ENCODE peak calls at places on chromosome 15, in seven cellular contexts. One of them, this sample, is unnamed.

GRCh38 chr15:91929509-91929908 is 76.0 kb downstream of the SLCO3A1 start:
- DNase-seq in testis: no peak
- DNase-seq in breast epithelium: no peak
- DNase-seq in heart left ventricle: no peak
- DNase-seq in MM.1S: no peak
- DNase-seq in fibroblast of lung: no peak
- DNase-seq in upper lobe of left lung: no peak
- DNase-seq in this sample: no peak

GRCh38 chr15:60865507-60865906 is 363.6 kb downstream of the RORA start:
- DNase-seq in testis: no peak
- DNase-seq in breast epithelium: no peak
- DNase-seq in heart left ventricle: no peak
- DNase-seq in MM.1S: no peak
- DNase-seq in fibroblast of lung: peak
- DNase-seq in upper lobe of left lung: no peak
- DNase-seq in this sample: no peak

GRCh38 chr15:74845208-74845568 is 2.2 kb upstream of the ULK3 start:
- DNase-seq in testis: no peak
- DNase-seq in breast epithelium: no peak
- DNase-seq in heart left ventricle: no peak
- DNase-seq in MM.1S: no peak
- DNase-seq in fibroblast of lung: no peak
- DNase-seq in upper lobe of left lung: no peak
- DNase-seq in this sample: no peak

GRCh38 chr15:70974004-70974832 is 81.6 kb downstream of the LRRC49 start:
- DNase-seq in testis: no peak
- DNase-seq in breast epithelium: no peak
- DNase-seq in heart left ventricle: no peak
- DNase-seq in MM.1S: peak
- DNase-seq in fibroblast of lung: peak
- DNase-seq in upper lobe of left lung: no peak
- DNase-seq in this sample: no peak

GRCh38 chr15:70799667-70800450 is 36.5 kb upstream of the UACA start:
- DNase-seq in testis: peak
- DNase-seq in breast epithelium: no peak
- DNase-seq in heart left ventricle: peak
- DNase-seq in MM.1S: no peak
- DNase-seq in fibroblast of lung: peak
- DNase-seq in upper lobe of left lung: no peak
- DNase-seq in this sample: no peak

GRCh38 chr15:66588537-66588936 is 22.7 kb upstream of the LCTL start:
- DNase-seq in testis: no peak
- DNase-seq in breast epithelium: no peak
- DNase-seq in heart left ventricle: no peak
- DNase-seq in MM.1S: no peak
- DNase-seq in fibroblast of lung: no peak
- DNase-seq in upper lobe of left lung: no peak
- DNase-seq in this sample: no peak

GRCh38 chr15:59866642-59867041 is 137.5 kb upstream of the FOXB1 start:
- DNase-seq in testis: no peak
- DNase-seq in breast epithelium: no peak
- DNase-seq in heart left ventricle: no peak
- DNase-seq in MM.1S: no peak
- DNase-seq in fibroblast of lung: no peak
- DNase-seq in upper lobe of left lung: no peak
- DNase-seq in this sample: no peak

GRCh38 chr15:63583027-63583426 is 14.2 kb upstream of the FBXL22 start:
- DNase-seq in testis: no peak
- DNase-seq in breast epithelium: no peak
- DNase-seq in heart left ventricle: no peak
- DNase-seq in MM.1S: no peak
- DNase-seq in fibroblast of lung: peak
- DNase-seq in upper lobe of left lung: no peak
- DNase-seq in this sample: no peak

GRCh38 chr15:81897011-81897677 is 148.7 kb downstream of the MEX3B start:
- DNase-seq in testis: no peak
- DNase-seq in breast epithelium: no peak
- DNase-seq in heart left ventricle: no peak
- DNase-seq in MM.1S: no peak
- DNase-seq in fibroblast of lung: peak
- DNase-seq in upper lobe of left lung: no peak
- DNase-seq in this sample: no peak

GRCh38 chr15:68126415-68126814 is 72.3 kb downstream of the PIAS1 start:
- DNase-seq in testis: no peak
- DNase-seq in breast epithelium: no peak
- DNase-seq in heart left ventricle: peak
- DNase-seq in MM.1S: no peak
- DNase-seq in fibroblast of lung: no peak
- DNase-seq in upper lobe of left lung: no peak
- DNase-seq in this sample: no peak

GRCh38 chr15:37550360-37551024 is 383.9 kb upstream of the TMCO5A start:
- DNase-seq in testis: no peak
- DNase-seq in breast epithelium: no peak
- DNase-seq in heart left ventricle: no peak
- DNase-seq in MM.1S: no peak
- DNase-seq in fibroblast of lung: no peak
- DNase-seq in upper lobe of left lung: peak
- DNase-seq in this sample: no peak
- H3K27ac ChIP-seq in testis: no peak
- H3K27ac ChIP-seq in breast epithelium: no peak
- H3K27ac ChIP-seq in heart left ventricle: no peak
- H3K27ac ChIP-seq in MM.1S: no peak
- H3K27ac ChIP-seq in fibroblast of lung: no peak
- H3K27ac ChIP-seq in upper lobe of left lung: no peak
- H3K27ac ChIP-seq in this sample: no peak

DNA sequence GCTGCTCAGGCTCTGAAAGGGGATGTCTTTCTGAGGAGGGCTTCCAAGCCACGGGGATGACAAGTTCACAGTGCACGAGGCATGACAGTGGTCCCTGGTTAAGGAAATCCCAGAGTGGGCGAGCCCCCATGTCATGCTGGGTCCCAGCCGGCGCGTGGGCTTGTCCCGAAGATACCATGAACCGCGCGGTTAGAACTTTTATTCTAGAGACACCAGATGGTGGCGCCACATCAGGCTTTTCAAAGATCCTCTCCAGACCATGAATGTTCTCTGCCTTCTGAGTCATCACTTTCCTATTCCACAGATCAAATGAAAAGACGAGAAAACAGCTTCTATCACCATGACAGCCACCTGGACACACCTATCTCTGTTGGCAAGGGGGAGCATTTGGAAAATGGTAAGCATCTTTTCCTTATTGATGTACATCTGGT is 227.8 kb upstream of the LYSMD4 start:
- DNase-seq in testis: peak
- DNase-seq in breast epithelium: peak
- DNase-seq in heart left ventricle: peak
- DNase-seq in MM.1S: no peak
- DNase-seq in fibroblast of lung: no peak
- DNase-seq in upper lobe of left lung: no peak
- DNase-seq in this sample: no peak
- TF ChIP-seq CTCF in testis: peak
- TF ChIP-seq CTCF in breast epithelium: no peak
- TF ChIP-seq CTCF in heart left ventricle: peak
- TF ChIP-seq CTCF in MM.1S: no peak
- TF ChIP-seq CTCF in fibroblast of lung: no peak
- TF ChIP-seq CTCF in upper lobe of left lung: no peak
- TF ChIP-seq CTCF in this sample: peak

GRCh38 chr15:56984681-56985515 is 66.5 kb downstream of the TCF12 start:
- DNase-seq in testis: no peak
- DNase-seq in breast epithelium: no peak
- DNase-seq in heart left ventricle: no peak
- DNase-seq in MM.1S: no peak
- DNase-seq in fibroblast of lung: peak
- DNase-seq in upper lobe of left lung: no peak
- DNase-seq in this sample: no peak
- H3K27ac ChIP-seq in testis: no peak
- H3K27ac ChIP-seq in breast epithelium: no peak
- H3K27ac ChIP-seq in heart left ventricle: peak
- H3K27ac ChIP-seq in MM.1S: no peak
- H3K27ac ChIP-seq in fibroblast of lung: peak
- H3K27ac ChIP-seq in upper lobe of left lung: no peak
- H3K27ac ChIP-seq in this sample: peak

GRCh38 chr15:57213783-57214366 is 162.4 kb upstream of the CGNL1 start:
- DNase-seq in testis: no peak
- DNase-seq in breast epithelium: no peak
- DNase-seq in heart left ventricle: no peak
- DNase-seq in MM.1S: peak
- DNase-seq in fibroblast of lung: peak
- DNase-seq in upper lobe of left lung: no peak
- DNase-seq in this sample: no peak
- TF ChIP-seq CTCF in testis: peak
- TF ChIP-seq CTCF in breast epithelium: peak
- TF ChIP-seq CTCF in heart left ventricle: peak
- TF ChIP-seq CTCF in MM.1S: peak
- TF ChIP-seq CTCF in fibroblast of lung: peak
- TF ChIP-seq CTCF in upper lobe of left lung: peak
- TF ChIP-seq CTCF in this sample: peak

GRCh38 chr15:47750740-47751262 is 33.5 kb downstream of the SEMA6D start:
- DNase-seq in testis: no peak
- DNase-seq in breast epithelium: no peak
- DNase-seq in heart left ventricle: no peak
- DNase-seq in MM.1S: no peak
- DNase-seq in fibroblast of lung: peak
- DNase-seq in upper lobe of left lung: no peak
- DNase-seq in this sample: no peak
- H3K27ac ChIP-seq in testis: no peak
- H3K27ac ChIP-seq in breast epithelium: no peak
- H3K27ac ChIP-seq in heart left ventricle: no peak
- H3K27ac ChIP-seq in MM.1S: no peak
- H3K27ac ChIP-seq in fibroblast of lung: peak
- H3K27ac ChIP-seq in upper lobe of left lung: no peak
- H3K27ac ChIP-seq in this sample: no peak

GRCh38 chr15:32878342-32878741 is 160.5 kb downstream of the GREM1 start:
- DNase-seq in testis: no peak
- DNase-seq in breast epithelium: no peak
- DNase-seq in heart left ventricle: no peak
- DNase-seq in MM.1S: no peak
- DNase-seq in fibroblast of lung: no peak
- DNase-seq in upper lobe of left lung: no peak
- DNase-seq in this sample: no peak

GRCh38 chr15:32879980-32880379 is 162.2 kb downstream of the GREM1 start:
- DNase-seq in testis: no peak
- DNase-seq in breast epithelium: no peak
- DNase-seq in heart left ventricle: no peak
- DNase-seq in MM.1S: no peak
- DNase-seq in fibroblast of lung: no peak
- DNase-seq in upper lobe of left lung: no peak
- DNase-seq in this sample: no peak

GRCh38 chr15:32878849-32879795 is 161.3 kb downstream of the GREM1 start:
- DNase-seq in testis: no peak
- DNase-seq in breast epithelium: no peak
- DNase-seq in heart left ventricle: no peak
- DNase-seq in MM.1S: no peak
- DNase-seq in fibroblast of lung: no peak
- DNase-seq in upper lobe of left lung: no peak
- DNase-seq in this sample: no peak

GRCh38 chr15:32877201-32877600 is 159.4 kb downstream of the GREM1 start:
- DNase-seq in testis: no peak
- DNase-seq in breast epithelium: no peak
- DNase-seq in heart left ventricle: no peak
- DNase-seq in MM.1S: no peak
- DNase-seq in fibroblast of lung: no peak
- DNase-seq in upper lobe of left lung: no peak
- DNase-seq in this sample: no peak

DNA sequence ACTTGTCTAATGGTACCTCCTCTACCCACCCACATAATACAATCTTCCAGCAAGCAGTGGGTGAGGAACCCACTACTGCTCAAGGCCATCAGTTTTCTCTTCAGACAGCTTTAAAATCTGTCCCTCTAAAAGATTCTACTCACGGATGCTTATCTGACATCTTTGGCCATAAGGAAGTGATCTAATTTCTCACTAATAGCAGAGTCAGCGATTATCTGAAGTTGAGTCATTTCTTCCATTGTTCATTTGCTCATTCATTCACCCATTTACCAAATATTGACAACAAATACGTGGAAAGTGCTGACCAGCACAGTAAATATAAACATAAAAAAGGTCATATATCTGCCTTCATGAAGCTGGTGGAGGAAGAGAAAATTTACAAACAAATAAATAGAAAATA is 159.8 kb downstream of the GREM1 start:
- DNase-seq in testis: no peak
- DNase-seq in breast epithelium: no peak
- DNase-seq in heart left ventricle: no peak
- DNase-seq in MM.1S: no peak
- DNase-seq in fibroblast of lung: peak
- DNase-seq in upper lobe of left lung: no peak
- DNase-seq in this sample: no peak
- TF ChIP-seq CTCF in testis: no peak
- TF ChIP-seq CTCF in breast epithelium: no peak
- TF ChIP-seq CTCF in heart left ventricle: no peak
- TF ChIP-seq CTCF in MM.1S: no peak
- TF ChIP-seq CTCF in fibroblast of lung: no peak
- TF ChIP-seq CTCF in upper lobe of left lung: no peak
- TF ChIP-seq CTCF in this sample: no peak

GRCh38 chr15:23589012-23589411 is 23.5 kb downstream of the MKRN3 start:
- DNase-seq in testis: no peak
- DNase-seq in breast epithelium: no peak
- DNase-seq in heart left ventricle: no peak
- DNase-seq in MM.1S: no peak
- DNase-seq in fibroblast of lung: no peak
- DNase-seq in upper lobe of left lung: no peak
- DNase-seq in this sample: no peak

GRCh38 chr15:23599053-23599452 is 33.6 kb downstream of the MKRN3 start:
- DNase-seq in testis: no peak
- DNase-seq in breast epithelium: no peak
- DNase-seq in heart left ventricle: no peak
- DNase-seq in MM.1S: no peak
- DNase-seq in fibroblast of lung: no peak
- DNase-seq in upper lobe of left lung: no peak
- DNase-seq in this sample: no peak

GRCh38 chr15:23595368-23595767 is 29.9 kb downstream of the MKRN3 start:
- DNase-seq in testis: no peak
- DNase-seq in breast epithelium: no peak
- DNase-seq in heart left ventricle: no peak
- DNase-seq in MM.1S: no peak
- DNase-seq in fibroblast of lung: no peak
- DNase-seq in upper lobe of left lung: no peak
- DNase-seq in this sample: no peak

GRCh38 chr15:23596736-23597135 is 31.3 kb downstream of the MKRN3 start:
- DNase-seq in testis: no peak
- DNase-seq in breast epithelium: no peak
- DNase-seq in heart left ventricle: no peak
- DNase-seq in MM.1S: no peak
- DNase-seq in fibroblast of lung: no peak
- DNase-seq in upper lobe of left lung: no peak
- DNase-seq in this sample: no peak

GRCh38 chr15:23594252-23594770 is 28.8 kb downstream of the MKRN3 start:
- DNase-seq in testis: no peak
- DNase-seq in breast epithelium: no peak
- DNase-seq in heart left ventricle: no peak
- DNase-seq in MM.1S: no peak
- DNase-seq in fibroblast of lung: no peak
- DNase-seq in upper lobe of left lung: no peak
- DNase-seq in this sample: no peak
- H3K27ac ChIP-seq in testis: no peak
- H3K27ac ChIP-seq in breast epithelium: no peak
- H3K27ac ChIP-seq in heart left ventricle: no peak
- H3K27ac ChIP-seq in MM.1S: no peak
- H3K27ac ChIP-seq in fibroblast of lung: no peak
- H3K27ac ChIP-seq in upper lobe of left lung: no peak
- H3K27ac ChIP-seq in this sample: no peak